ENCODE peak calls at places on chromosomes 7 and 10, in eight cellular contexts. B is hepatocyte, I is heart right ventricle, K is dorsolateral prefrontal cortex, P is esophagus muscularis mucosa, Q is Panc1, T is breast epithelium, Y is colonic mucosa. E is an unnamed sample.

GRCh38 chr7:142158741-142159496 is 47.4 kb downstream of the MGAM2 start:
- DNase-seq in Y (no peak), K (no peak), B (no peak), T (no peak), I (no peak), Q (no peak), P (no peak), E (no peak)

GRCh38 chr7:101201695-101202602 is 1.1 kb upstream of the MOGAT3 start:
- DNase-seq in K (no peak), P (no peak), B (no peak), Y (peak; percentile 86), T (no peak), Q (no peak), I (no peak), E (no peak)

GRCh38 chr7:128059143-128059975 is 28.1 kb upstream of the LRRC4 start:
- DNase-seq in Q (no peak), Y (no peak), K (no peak), P (no peak), T (no peak), I (no peak), B (no peak), E (no peak)

GRCh38 chr7:100964630-100965029 is 4.7 kb upstream of the MUC12 start:
- DNase-seq in P (no peak), K (no peak), I (no peak), Y (no peak), Q (no peak), T (no peak), B (no peak), E (no peak)

GRCh38 chr10:60777696-60778213 is 523 bp upstream of the CDK1 start:
- DNase-seq in B (no peak), I (no peak), T (no peak), P (no peak), Y (no peak), Q (no peak), K (no peak), E (no peak)

GRCh38 chr7:90629306-90629918 is 33.3 kb downstream of the CDK14 start:
- DNase-seq in K (no peak), P (no peak), T (no peak), Q (peak; percentile 36), B (peak; percentile 45), Y (peak; percentile 22), I (peak; percentile 38), E (no peak)

GRCh38 chr10:132702601-132703304 is 83.2 kb downstream of the NKX6-2 start:
- DNase-seq in I (no peak), B (no peak), T (no peak), Q (no peak), P (no peak), K (peak; percentile 30), Y (no peak), E (no peak)

GRCh38 chr7:28921822-28922221 is 36.3 kb downstream of the TRIL start:
- DNase-seq in Y (peak; percentile 59), K (peak; percentile 40), Q (peak; percentile 53), P (no peak), I (peak; percentile 58), B (peak; percentile 83), T (no peak), E (peak; percentile 66)

GRCh38 chr10:120953897-120954296 is 102.7 kb downstream of the WDR11 start:
- DNase-seq in P (no peak), B (no peak), Q (no peak), K (no peak), Y (no peak), T (no peak), I (no peak), E (no peak)

GRCh38 chr10:427746-428519 is 261.5 kb downstream of the DIP2C start:
- DNase-seq in Q (no peak), B (no peak), Y (no peak), I (no peak), P (no peak), K (no peak), T (no peak), E (no peak)

GRCh38 chr10:15858895-15859294 is 1.4 kb downstream of the MINDY3 start:
- DNase-seq in K (no peak), T (no peak), Y (no peak), P (no peak), Q (no peak), B (no peak), I (no peak), E (no peak)

GRCh38 chr10:15859531-15859864 is 809 bp downstream of the MINDY3 start:
- DNase-seq in I (no peak), K (no peak), P (no peak), Y (no peak), Q (no peak), T (no peak), B (no peak), E (no peak)

GRCh38 chr10:15863323-15863722 is 3.0 kb upstream of the MINDY3 start:
- DNase-seq in I (no peak), T (no peak), K (no peak), B (no peak), Y (no peak), P (no peak), Q (no peak), E (no peak)

GRCh38 chr10:15859865-15860691 is at the start of gene MINDY3:
- DNase-seq in I (peak; percentile 85), P (peak; percentile 95), Q (peak; percentile 41), K (peak; percentile 90), B (peak; percentile 86), T (peak; percentile 61), Y (peak; percentile 87), E (peak; percentile 77)

GRCh38 chr10:15860692-15861201 is 440 bp upstream of the MINDY3 start:
- DNase-seq in B (no peak), P (no peak), T (no peak), Q (no peak), K (no peak), I (no peak), Y (no peak), E (no peak)
- H3K27ac ChIP-seq in B (peak overlapping the region; percentile 67), P (peak overlapping the region; percentile 82), T (peak overlapping the region; percentile 67), Q (peak overlapping the region; percentile 88), K (peak overlapping the region; percentile 82), I (peak overlapping the region; percentile 83), Y (peak overlapping the region; percentile 85), E (peak overlapping the region; percentile 81)

GRCh38 chr10:71391701-71392100 is 5.0 kb upstream of the CDH23 start:
- DNase-seq in Y (no peak), I (no peak), P (no peak), K (no peak), Q (no peak), T (no peak), B (no peak), E (peak; percentile 24)

GRCh38 chr10:71390921-71391690 is 5.6 kb upstream of the CDH23 start:
- DNase-seq in Y (no peak), P (no peak), B (no peak), K (no peak), T (no peak), Q (no peak), I (no peak), E (no peak)

GRCh38 chr10:71393841-71394475 is 2.8 kb upstream of the CDH23 start:
- DNase-seq in K (no peak), I (no peak), T (no peak), P (no peak), Q (no peak), Y (no peak), B (no peak), E (no peak)

GRCh38 chr10:71392791-71393781 is 3.6 kb upstream of the CDH23 start:
- DNase-seq in Y (no peak), K (no peak), Q (no peak), B (no peak), I (no peak), P (no peak), T (no peak), E (no peak)

DNA sequence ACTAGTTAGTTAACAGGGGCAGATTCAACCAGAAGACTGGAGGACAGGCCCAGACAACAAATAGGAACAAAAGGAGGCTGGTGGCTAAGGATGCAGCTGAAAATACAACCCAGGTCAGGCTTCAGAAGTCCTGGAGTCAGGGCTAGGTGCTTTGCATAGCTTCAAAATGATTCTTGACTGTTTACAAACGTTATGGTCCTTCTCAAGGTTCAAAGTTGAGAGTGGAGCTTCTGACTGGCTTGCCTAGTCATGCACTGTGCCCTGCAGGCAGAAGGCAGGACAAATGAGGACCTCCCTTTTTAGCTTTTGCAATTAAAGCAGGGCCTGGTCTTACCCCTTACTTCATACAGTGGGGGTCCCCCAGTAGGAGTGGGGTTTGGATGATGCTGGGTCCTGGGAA is 4.4 kb upstream of the CDH23 start:
- DNase-seq in P (no peak), Y (no peak), Q (no peak), I (no peak), K (no peak), B (no peak), T (no peak), E (no peak)
- H3K27ac ChIP-seq in P (no peak overlapping the region), Y (no peak overlapping the region), Q (no peak overlapping the region), I (no peak overlapping the region), K (peak overlapping the region; percentile 86), B (no peak overlapping the region), T (no peak overlapping the region), E (no peak overlapping the region)

DNA sequence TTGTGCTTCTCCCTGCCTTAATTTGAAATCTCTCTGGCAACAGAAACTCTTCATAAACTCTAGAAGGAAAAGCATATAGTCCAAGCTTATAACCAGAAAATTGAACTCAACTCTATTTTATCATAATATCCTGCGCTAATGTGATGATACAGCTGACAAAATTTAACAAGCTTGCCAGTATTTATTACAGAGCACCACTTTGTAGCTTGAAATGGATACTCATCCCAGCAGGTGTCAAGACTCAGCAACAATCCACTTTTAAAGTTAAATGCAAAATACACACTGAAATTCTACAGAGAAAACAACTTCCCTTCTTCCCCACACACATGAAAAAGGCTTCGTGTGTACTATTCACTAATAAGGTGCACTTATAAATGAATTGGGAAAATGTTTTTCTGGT is 228.9 kb downstream of the AGMO start:
- DNase-seq in P (no peak), I (no peak), K (no peak), Q (no peak), T (no peak), B (no peak), Y (no peak), E (no peak)
- H3K27ac ChIP-seq in P (no peak overlapping the region), I (no peak overlapping the region), K (no peak overlapping the region), Q (no peak overlapping the region), T (no peak overlapping the region), B (no peak overlapping the region), Y (no peak overlapping the region), E (no peak overlapping the region)

GRCh38 chr7:131547589-131547988 is 8.8 kb downstream of the PODXL start:
- DNase-seq in Y (no peak), I (no peak), P (no peak), T (no peak), B (no peak), Q (no peak), K (no peak), E (no peak)

GRCh38 chr7:131546126-131546525 is 10.3 kb downstream of the PODXL start:
- DNase-seq in I (no peak), Y (peak; percentile 38), K (no peak), Q (no peak), T (no peak), B (no peak), P (no peak), E (no peak)

GRCh38 chr7:131548371-131548770 is 8.1 kb downstream of the PODXL start:
- DNase-seq in P (no peak), B (no peak), T (no peak), K (no peak), I (no peak), Q (no peak), Y (no peak), E (no peak)

GRCh38 chr7:131544449-131545425 is 11.7 kb downstream of the PODXL start:
- DNase-seq in B (no peak), P (no peak), Y (no peak), I (no peak), T (no peak), Q (no peak), K (no peak), E (no peak)

GRCh38 chr7:131546583-131547111 is 9.8 kb downstream of the PODXL start:
- DNase-seq in K (no peak), P (no peak), I (no peak), T (no peak), Q (no peak), B (no peak), Y (no peak), E (no peak)
- H3K27ac ChIP-seq in K (no peak overlapping the region), P (no peak overlapping the region), I (no peak overlapping the region), T (no peak overlapping the region), Q (no peak overlapping the region), B (no peak overlapping the region), Y (no peak overlapping the region), E (no peak overlapping the region)